ENCODE peak calls at places on chromosomes 12 and 14, in nine cellular contexts. K is ureter; H is NAMALWA; Z is Jurkat, Clone E6-1; F is NCI-H510A treated with DMSO at 0.1 percent for 48 hours; L is left ventricle myocardium superior; S is iris pigment epithelial cell; A is stimulated activated CD4-positive, alpha-beta T cell treated with anti-CD3 and anti-CD28 coated beads, Interleukin-1b, Interleukin-23, amount 100 ng/mL, for 24 hours; I is NCI-H2227 treated with DMSO at 0.1 percent for 48 hours. C is an unnamed sample.

GRCh38 chr14:56219666-56220413 is 101.6 kb downstream of the PELI2 start:
- DNase-seq in H (no peak), A (no peak), S (no peak), I (no peak), F (no peak), L (no peak), K (no peak), Z (no peak), C (no peak)

GRCh38 chr12:131280426-131280825 is 326.7 kb downstream of the ADGRD1 start:
- DNase-seq in L (peak), I (no peak), Z (no peak), F (no peak), H (no peak), K (no peak), A (no peak), S (no peak), C (no peak)

GRCh38 chr14:101962503-101962874 is 1.9 kb upstream of the DYNC1H1 start:
- DNase-seq in A (no peak), K (no peak), I (peak), S (peak), H (no peak), L (peak), F (peak), Z (no peak), C (peak)

GRCh38 chr14:71524321-71524982 is 407.8 kb upstream of the RGS6 start:
- DNase-seq in F (no peak), S (no peak), I (no peak), L (no peak), Z (no peak), K (no peak), H (peak), A (no peak), C (no peak)

GRCh38 chr12:50764861-50765324 is 992 bp downstream of the ATF1 start:
- DNase-seq in H (peak), A (no peak), Z (peak), F (no peak), S (peak), L (no peak), K (no peak), I (peak), C (peak)

GRCh38 chr12:124036117-124037109 is 63.4 kb downstream of the ZNF664 start:
- DNase-seq in S (peak), Z (no peak), H (peak), K (no peak), A (peak), I (peak), L (peak), F (peak), C (no peak)

GRCh38 chr12:26628234-26628633 is 204.8 kb downstream of the ITPR2 start:
- DNase-seq in H (no peak), L (no peak), K (no peak), A (no peak), F (no peak), S (peak), I (no peak), Z (no peak), C (no peak)

GRCh38 chr14:87175175-87175574 is 817.8 kb downstream of the GALC start:
- DNase-seq in S (no peak), I (no peak), L (no peak), F (no peak), H (no peak), Z (no peak), A (no peak), K (no peak), C (no peak)

GRCh38 chr14:94111276-94112095 is 950 bp downstream of the IFI27 start:
- DNase-seq in H (no peak), A (no peak), S (no peak), L (no peak), Z (no peak), F (no peak), K (no peak), I (no peak), C (no peak)

GRCh38 chr12:102169922-102170698 is 27.5 kb downstream of the PMCH start:
- DNase-seq in I (peak), Z (peak), A (no peak), S (peak), F (peak), L (no peak), K (no peak), H (peak), C (no peak)

GRCh38 chr14:20002319-20002718 is 356 bp downstream of the OR4Q2 start:
- DNase-seq in S (no peak), L (no peak), H (no peak), F (no peak), I (no peak), A (no peak), K (no peak), Z (no peak), C (no peak)

GRCh38 chr14:21723431-21724045 is 49.9 kb upstream of the OR4E1 start:
- DNase-seq in H (peak), I (no peak), S (no peak), L (no peak), K (no peak), Z (peak), F (no peak), A (peak), C (no peak)

GRCh38 chr14:49959822-49960408 is 67.0 kb downstream of the ARF6 start:
- DNase-seq in I (no peak), L (no peak), A (no peak), F (peak), K (no peak), H (peak), Z (peak), S (no peak), C (no peak)